ENCODE peak calls at places on chromosomes 11 and 22, in seven cellular contexts. One of them, this sample, is unnamed.

GRCh38 chr11:66495401-66495844 is 15.0 kb upstream of the BBS1 start:
- DNase-seq in cardiac muscle cell: no peak
- DNase-seq in stimulated activated naive CD4-positive, alpha-beta T cell: no peak
- DNase-seq in kidney glomerular epithelial cell: no peak
- DNase-seq in G401: no peak
- DNase-seq in esophagus squamous epithelium: no peak
- DNase-seq in T-helper 17 cell: no peak
- DNase-seq in this sample: no peak

GRCh38 chr22:45823331-45823730 is 151.7 kb downstream of the ATXN10 start:
- DNase-seq in cardiac muscle cell: no peak
- DNase-seq in stimulated activated naive CD4-positive, alpha-beta T cell: no peak
- DNase-seq in kidney glomerular epithelial cell: no peak
- DNase-seq in G401: no peak
- DNase-seq in esophagus squamous epithelium: no peak
- DNase-seq in T-helper 17 cell: no peak
- DNase-seq in this sample: no peak

GRCh38 chr11:100890779-100891178 is 203.7 kb downstream of the ARHGAP42 start:
- DNase-seq in cardiac muscle cell: peak
- DNase-seq in stimulated activated naive CD4-positive, alpha-beta T cell: no peak
- DNase-seq in kidney glomerular epithelial cell: peak
- DNase-seq in G401: no peak
- DNase-seq in esophagus squamous epithelium: no peak
- DNase-seq in T-helper 17 cell: no peak
- DNase-seq in this sample: no peak

GRCh38 chr22:38766076-38766777 is 10.4 kb upstream of the SUN2 start:
- DNase-seq in cardiac muscle cell: peak
- DNase-seq in stimulated activated naive CD4-positive, alpha-beta T cell: peak
- DNase-seq in kidney glomerular epithelial cell: peak
- DNase-seq in G401: peak
- DNase-seq in esophagus squamous epithelium: no peak
- DNase-seq in T-helper 17 cell: peak
- DNase-seq in this sample: peak

GRCh38 chr11:102446606-102447005 is 6.0 kb downstream of the TMEM123 start:
- DNase-seq in cardiac muscle cell: peak
- DNase-seq in stimulated activated naive CD4-positive, alpha-beta T cell: no peak
- DNase-seq in kidney glomerular epithelial cell: peak
- DNase-seq in G401: no peak
- DNase-seq in esophagus squamous epithelium: no peak
- DNase-seq in T-helper 17 cell: no peak
- DNase-seq in this sample: no peak

GRCh38 chr11:8043756-8044155 is 37.3 kb upstream of the TUB start:
- DNase-seq in cardiac muscle cell: no peak
- DNase-seq in stimulated activated naive CD4-positive, alpha-beta T cell: no peak
- DNase-seq in kidney glomerular epithelial cell: no peak
- DNase-seq in G401: no peak
- DNase-seq in esophagus squamous epithelium: no peak
- DNase-seq in T-helper 17 cell: no peak
- DNase-seq in this sample: no peak

GRCh38 chr11:32563600-32563959 is 20.1 kb upstream of the EIF3M start:
- DNase-seq in cardiac muscle cell: no peak
- DNase-seq in stimulated activated naive CD4-positive, alpha-beta T cell: no peak
- DNase-seq in kidney glomerular epithelial cell: peak
- DNase-seq in G401: no peak
- DNase-seq in esophagus squamous epithelium: no peak
- DNase-seq in T-helper 17 cell: no peak
- DNase-seq in this sample: no peak

GRCh38 chr11:100941033-100941432 is 188.6 kb downstream of the PGR start:
- DNase-seq in cardiac muscle cell: no peak
- DNase-seq in stimulated activated naive CD4-positive, alpha-beta T cell: no peak
- DNase-seq in kidney glomerular epithelial cell: no peak
- DNase-seq in G401: no peak
- DNase-seq in esophagus squamous epithelium: no peak
- DNase-seq in T-helper 17 cell: no peak
- DNase-seq in this sample: no peak